ENCODE peak calls at places on chromosomes 6 and 20, in seven cellular contexts. One of them, this sample, is unnamed.

GRCh38 chr6:35294308-35294945 is 3.2 kb upstream of the DEF6 start:
- DNase-seq in uterus: no peak
- DNase-seq in IMR-90: peak
- DNase-seq in AG04450: no peak
- DNase-seq in heart right ventricle: no peak
- DNase-seq in cardiac fibroblast: peak
- DNase-seq in left ventricle myocardium inferior: no peak
- DNase-seq in this sample: no peak

GRCh38 chr6:98924647-98925046 is 23.1 kb downstream of the FBXL4 start:
- DNase-seq in uterus: no peak
- DNase-seq in IMR-90: no peak
- DNase-seq in AG04450: no peak
- DNase-seq in heart right ventricle: peak
- DNase-seq in cardiac fibroblast: no peak
- DNase-seq in left ventricle myocardium inferior: peak
- DNase-seq in this sample: no peak

GRCh38 chr6:93021235-93021909 is 398.0 kb downstream of the EPHA7 start:
- DNase-seq in uterus: no peak
- DNase-seq in IMR-90: no peak
- DNase-seq in AG04450: no peak
- DNase-seq in heart right ventricle: no peak
- DNase-seq in cardiac fibroblast: no peak
- DNase-seq in left ventricle myocardium inferior: no peak
- DNase-seq in this sample: no peak

GRCh38 chr6:81309841-81310240 is 442.6 kb downstream of the TENT5A start:
- DNase-seq in uterus: no peak
- DNase-seq in IMR-90: peak
- DNase-seq in AG04450: peak
- DNase-seq in heart right ventricle: no peak
- DNase-seq in cardiac fibroblast: no peak
- DNase-seq in left ventricle myocardium inferior: no peak
- DNase-seq in this sample: no peak

GRCh38 chr6:118725944-118726343 is 74.6 kb upstream of the CEP85L start:
- DNase-seq in uterus: no peak
- DNase-seq in IMR-90: no peak
- DNase-seq in AG04450: no peak
- DNase-seq in heart right ventricle: no peak
- DNase-seq in cardiac fibroblast: peak
- DNase-seq in left ventricle myocardium inferior: no peak
- DNase-seq in this sample: no peak

GRCh38 chr6:55997223-55997874 is 122.0 kb upstream of the BMP5 start:
- DNase-seq in uterus: no peak
- DNase-seq in IMR-90: no peak
- DNase-seq in AG04450: no peak
- DNase-seq in heart right ventricle: no peak
- DNase-seq in cardiac fibroblast: no peak
- DNase-seq in left ventricle myocardium inferior: no peak
- DNase-seq in this sample: no peak

GRCh38 chr6:144921206-144921975 is 636.3 kb downstream of the UTRN start:
- DNase-seq in uterus: no peak
- DNase-seq in IMR-90: no peak
- DNase-seq in AG04450: no peak
- DNase-seq in heart right ventricle: no peak
- DNase-seq in cardiac fibroblast: no peak
- DNase-seq in left ventricle myocardium inferior: no peak
- DNase-seq in this sample: no peak

GRCh38 chr6:24799541-24799915 is 811 bp upstream of the ARMH2 start:
- DNase-seq in uterus: no peak
- DNase-seq in IMR-90: no peak
- DNase-seq in AG04450: no peak
- DNase-seq in heart right ventricle: no peak
- DNase-seq in cardiac fibroblast: no peak
- DNase-seq in left ventricle myocardium inferior: no peak
- DNase-seq in this sample: no peak

GRCh38 chr6:39688494-39688893 is 36.7 kb downstream of the KIF6 start:
- DNase-seq in uterus: no peak
- DNase-seq in IMR-90: peak
- DNase-seq in AG04450: peak
- DNase-seq in heart right ventricle: no peak
- DNase-seq in cardiac fibroblast: peak
- DNase-seq in left ventricle myocardium inferior: no peak
- DNase-seq in this sample: peak

GRCh38 chr6:36242161-36242560 is 27.7 kb upstream of the PNPLA1 start:
- DNase-seq in uterus: no peak
- DNase-seq in IMR-90: no peak
- DNase-seq in AG04450: no peak
- DNase-seq in heart right ventricle: no peak
- DNase-seq in cardiac fibroblast: no peak
- DNase-seq in left ventricle myocardium inferior: no peak
- DNase-seq in this sample: no peak

GRCh38 chr20:58628491-58629212 is 22.4 kb upstream of the STX16 start:
- DNase-seq in uterus: no peak
- DNase-seq in IMR-90: no peak
- DNase-seq in AG04450: no peak
- DNase-seq in heart right ventricle: no peak
- DNase-seq in cardiac fibroblast: no peak
- DNase-seq in left ventricle myocardium inferior: no peak
- DNase-seq in this sample: no peak

GRCh38 chr6:137871299-137871698 is 4.2 kb downstream of the TNFAIP3 start:
- DNase-seq in uterus: no peak
- DNase-seq in IMR-90: no peak
- DNase-seq in AG04450: no peak
- DNase-seq in heart right ventricle: no peak
- DNase-seq in cardiac fibroblast: peak
- DNase-seq in left ventricle myocardium inferior: no peak
- DNase-seq in this sample: no peak

GRCh38 chr6:130138116-130138908 is 84.4 kb downstream of the SAMD3 start:
- DNase-seq in uterus: no peak
- DNase-seq in IMR-90: no peak
- DNase-seq in AG04450: no peak
- DNase-seq in heart right ventricle: no peak
- DNase-seq in cardiac fibroblast: no peak
- DNase-seq in left ventricle myocardium inferior: no peak
- DNase-seq in this sample: no peak

GRCh38 chr6:129486333-129486732 is 223.6 kb downstream of the ARHGAP18 start:
- DNase-seq in uterus: no peak
- DNase-seq in IMR-90: no peak
- DNase-seq in AG04450: no peak
- DNase-seq in heart right ventricle: no peak
- DNase-seq in cardiac fibroblast: no peak
- DNase-seq in left ventricle myocardium inferior: no peak
- DNase-seq in this sample: no peak

GRCh38 chr6:117404548-117404947 is 21.2 kb downstream of the ROS1 start:
- DNase-seq in uterus: no peak
- DNase-seq in IMR-90: peak
- DNase-seq in AG04450: no peak
- DNase-seq in heart right ventricle: no peak
- DNase-seq in cardiac fibroblast: peak
- DNase-seq in left ventricle myocardium inferior: no peak
- DNase-seq in this sample: peak

GRCh38 chr6:27295301-27296079 is 16.6 kb downstream of the POM121L2 start:
- DNase-seq in uterus: no peak
- DNase-seq in IMR-90: peak
- DNase-seq in AG04450: peak
- DNase-seq in heart right ventricle: no peak
- DNase-seq in cardiac fibroblast: peak
- DNase-seq in left ventricle myocardium inferior: no peak
- DNase-seq in this sample: peak

GRCh38 chr6:27297857-27298730 is 14.0 kb downstream of the POM121L2 start:
- DNase-seq in uterus: no peak
- DNase-seq in IMR-90: peak
- DNase-seq in AG04450: no peak
- DNase-seq in heart right ventricle: no peak
- DNase-seq in cardiac fibroblast: peak
- DNase-seq in left ventricle myocardium inferior: no peak
- DNase-seq in this sample: peak

GRCh38 chr6:27297484-27297856 is 14.6 kb downstream of the POM121L2 start:
- DNase-seq in uterus: no peak
- DNase-seq in IMR-90: no peak
- DNase-seq in AG04450: no peak
- DNase-seq in heart right ventricle: no peak
- DNase-seq in cardiac fibroblast: no peak
- DNase-seq in left ventricle myocardium inferior: no peak
- DNase-seq in this sample: no peak

GRCh38 chr6:27294409-27294808 is 17.7 kb downstream of the POM121L2 start:
- DNase-seq in uterus: no peak
- DNase-seq in IMR-90: no peak
- DNase-seq in AG04450: no peak
- DNase-seq in heart right ventricle: no peak
- DNase-seq in cardiac fibroblast: no peak
- DNase-seq in left ventricle myocardium inferior: no peak
- DNase-seq in this sample: no peak

DNA sequence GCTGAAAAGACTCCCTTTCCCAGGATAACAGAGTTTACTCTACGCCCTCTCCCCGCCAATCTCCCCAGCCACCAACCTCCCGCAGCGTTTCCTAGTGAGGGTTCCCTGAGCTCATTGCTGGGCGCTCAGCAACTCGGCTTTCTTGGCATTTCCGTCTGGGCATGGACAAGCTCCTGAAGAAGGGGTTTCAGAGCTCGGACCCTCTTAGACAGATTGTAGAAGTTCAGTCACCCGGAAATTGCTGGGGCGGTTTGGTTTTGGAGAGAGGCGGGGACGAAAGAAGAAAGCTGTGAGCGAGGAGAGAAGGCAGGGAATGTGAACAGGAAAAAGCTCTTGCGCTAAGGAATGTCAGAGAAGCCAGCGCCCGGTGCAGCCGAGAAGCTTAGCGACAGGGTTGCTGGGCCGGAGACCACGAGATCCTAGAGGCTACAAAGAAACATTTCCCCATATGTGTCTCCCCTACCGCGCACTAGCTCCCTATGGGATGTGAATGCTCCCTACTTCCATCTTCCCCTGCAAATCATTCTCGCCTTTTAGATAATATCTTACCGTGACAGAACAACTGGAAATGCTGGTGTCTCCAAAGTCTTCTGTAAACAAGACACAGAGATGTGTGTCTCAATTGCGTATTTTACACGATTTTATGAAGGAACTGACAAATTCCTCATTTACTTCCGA is 15.8 kb downstream of the POM121L2 start:
- DNase-seq in uterus: no peak
- DNase-seq in IMR-90: peak
- DNase-seq in AG04450: no peak
- DNase-seq in heart right ventricle: no peak
- DNase-seq in cardiac fibroblast: peak
- DNase-seq in left ventricle myocardium inferior: no peak
- DNase-seq in this sample: peak
- H3K4me3 ChIP-seq in uterus: no peak
- H3K4me3 ChIP-seq in IMR-90: peak
- H3K4me3 ChIP-seq in AG04450: peak
- H3K4me3 ChIP-seq in heart right ventricle: no peak
- H3K4me3 ChIP-seq in cardiac fibroblast: peak
- H3K4me3 ChIP-seq in left ventricle myocardium inferior: no peak
- H3K4me3 ChIP-seq in this sample: peak

DNA sequence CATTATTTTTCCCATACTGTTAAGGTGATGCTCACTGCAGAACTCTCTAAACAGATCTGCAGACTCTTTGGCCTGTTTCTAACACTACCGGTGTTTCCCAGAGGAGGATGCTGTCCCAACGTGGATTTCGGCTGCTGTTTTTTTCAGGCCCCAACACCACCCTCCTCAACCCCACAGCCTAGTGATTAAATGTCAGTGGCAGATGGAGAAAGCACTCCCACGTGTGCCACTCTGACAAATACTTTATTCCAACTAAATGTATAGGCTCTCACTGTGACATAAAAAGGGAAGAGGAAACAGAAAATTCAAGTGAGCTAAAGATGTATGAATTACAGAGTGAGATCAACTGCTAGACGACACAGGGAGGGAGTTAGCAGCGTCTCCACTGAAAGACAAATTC is 3.6 kb downstream of the TBC1D20 start:
- DNase-seq in uterus: no peak
- DNase-seq in IMR-90: no peak
- DNase-seq in AG04450: no peak
- DNase-seq in heart right ventricle: no peak
- DNase-seq in cardiac fibroblast: no peak
- DNase-seq in left ventricle myocardium inferior: no peak
- DNase-seq in this sample: no peak
- TF ChIP-seq CTCF in uterus: no peak
- TF ChIP-seq CTCF in IMR-90: no peak
- TF ChIP-seq CTCF in AG04450: no peak
- TF ChIP-seq CTCF in heart right ventricle: no peak
- TF ChIP-seq CTCF in cardiac fibroblast: no peak
- TF ChIP-seq CTCF in left ventricle myocardium inferior: no peak
- TF ChIP-seq CTCF in this sample: no peak

GRCh38 chr6:106359989-106360409 is 518 bp upstream of the CRYBG1 start:
- DNase-seq in uterus: no peak
- DNase-seq in IMR-90: no peak
- DNase-seq in AG04450: no peak
- DNase-seq in heart right ventricle: no peak
- DNase-seq in cardiac fibroblast: no peak
- DNase-seq in left ventricle myocardium inferior: no peak
- DNase-seq in this sample: no peak

GRCh38 chr6:106363401-106364138 is 3.1 kb downstream of the CRYBG1 start:
- DNase-seq in uterus: no peak
- DNase-seq in IMR-90: no peak
- DNase-seq in AG04450: no peak
- DNase-seq in heart right ventricle: no peak
- DNase-seq in cardiac fibroblast: no peak
- DNase-seq in left ventricle myocardium inferior: no peak
- DNase-seq in this sample: no peak

GRCh38 chr6:106356382-106356781 is 4.1 kb upstream of the CRYBG1 start:
- DNase-seq in uterus: no peak
- DNase-seq in IMR-90: no peak
- DNase-seq in AG04450: no peak
- DNase-seq in heart right ventricle: no peak
- DNase-seq in cardiac fibroblast: no peak
- DNase-seq in left ventricle myocardium inferior: no peak
- DNase-seq in this sample: no peak

GRCh38 chr6:106360410-106360988 is at the start of gene CRYBG1:
- DNase-seq in uterus: no peak
- DNase-seq in IMR-90: no peak
- DNase-seq in AG04450: no peak
- DNase-seq in heart right ventricle: no peak
- DNase-seq in cardiac fibroblast: no peak
- DNase-seq in left ventricle myocardium inferior: peak
- DNase-seq in this sample: no peak

DNA sequence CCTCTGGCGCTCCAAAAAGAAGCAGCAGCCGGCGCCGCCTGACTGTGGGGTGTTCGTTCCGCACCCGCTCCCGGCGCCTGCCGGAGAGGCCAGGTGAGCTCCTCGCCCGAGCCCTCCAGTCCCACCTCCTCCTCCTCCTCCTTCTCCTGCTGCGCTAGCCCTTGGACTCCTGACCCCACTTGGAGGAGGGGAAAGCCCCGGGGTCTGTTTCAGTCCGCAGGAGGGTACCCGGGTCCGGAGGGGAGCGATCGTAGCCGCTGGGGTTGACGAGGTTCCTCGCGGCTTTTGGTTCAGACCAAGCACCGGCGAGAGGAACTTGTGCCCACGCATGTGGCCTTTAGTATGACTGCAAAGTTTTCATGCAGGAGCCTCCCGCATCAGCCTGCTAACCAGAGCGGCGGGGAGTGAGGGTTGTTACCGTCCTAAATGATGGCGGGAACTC is 493 bp downstream of the CRYBG1 start:
- DNase-seq in uterus: no peak
- DNase-seq in IMR-90: no peak
- DNase-seq in AG04450: no peak
- DNase-seq in heart right ventricle: no peak
- DNase-seq in cardiac fibroblast: no peak
- DNase-seq in left ventricle myocardium inferior: no peak
- DNase-seq in this sample: no peak
- H3K4me3 ChIP-seq in uterus: peak
- H3K4me3 ChIP-seq in IMR-90: peak
- H3K4me3 ChIP-seq in AG04450: peak
- H3K4me3 ChIP-seq in heart right ventricle: peak
- H3K4me3 ChIP-seq in cardiac fibroblast: peak
- H3K4me3 ChIP-seq in left ventricle myocardium inferior: peak
- H3K4me3 ChIP-seq in this sample: peak

GRCh38 chr20:56974499-56975250 is 291.8 kb downstream of the BMP7 start:
- DNase-seq in uterus: peak
- DNase-seq in IMR-90: peak
- DNase-seq in AG04450: no peak
- DNase-seq in heart right ventricle: no peak
- DNase-seq in cardiac fibroblast: peak
- DNase-seq in left ventricle myocardium inferior: no peak
- DNase-seq in this sample: peak
- TF ChIP-seq CTCF in uterus: peak
- TF ChIP-seq CTCF in IMR-90: peak
- TF ChIP-seq CTCF in AG04450: peak
- TF ChIP-seq CTCF in heart right ventricle: peak
- TF ChIP-seq CTCF in cardiac fibroblast: no peak
- TF ChIP-seq CTCF in left ventricle myocardium inferior: peak
- TF ChIP-seq CTCF in this sample: peak

This sample was measured in brain microvascular endothelial cell.